ENCODE peak calls at places on chromosomes 4 and X, in nine cellular contexts. S, W, H, L, R, F, V, C and K are unnamed samples.

GRCh38 chr4:80010316-80010715 is 62.7 kb downstream of the ANTXR2 start:
- DNase-seq in F (no peak), H (no peak), W (no peak), L (no peak), C (no peak), R (no peak), S (no peak), V (no peak), K (no peak)

GRCh38 chr4:174317531-174317930 is 33.8 kb downstream of the CEP44 start:
- DNase-seq in C (no peak), F (peak), S (no peak), W (no peak), R (no peak), H (no peak), V (no peak), L (no peak), K (no peak)

GRCh38 chr4:180101348-180102083 is 2141.7 kb upstream of the TENM3 start:
- DNase-seq in W (no peak), V (no peak), L (no peak), S (no peak), C (no peak), R (no peak), H (peak), F (no peak), K (no peak)

GRCh38 chr4:84379881-84380618 is 119.0 kb downstream of the NKX6-1 start:
- DNase-seq in S (no peak), V (no peak), W (no peak), C (no peak), R (no peak), F (no peak), H (no peak), L (no peak), K (no peak)

GRCh38 chr4:26105815-26106699 is 192.0 kb downstream of the SMIM20 start:
- DNase-seq in V (no peak), F (no peak), R (no peak), C (no peak), L (no peak), S (no peak), W (no peak), H (no peak), K (no peak)

GRCh38 chr4:179663641-179664431 is 2221.6 kb upstream of the AGA start:
- DNase-seq in V (no peak), W (no peak), L (no peak), C (no peak), H (no peak), R (no peak), F (no peak), S (no peak), K (no peak)

GRCh38 chrX:70754169-70754843 is 154.2 kb downstream of the TEX11 start:
- DNase-seq in V (no peak), S (no peak), R (no peak), W (no peak), H (no peak), L (no peak), F (no peak), C (no peak), K (no peak)

GRCh38 chrX:1451251-1451675 is 1.4 kb downstream of the ASMTL start:
- DNase-seq in H (no peak), C (no peak), W (no peak), R (no peak), V (no peak), F (no peak), L (no peak), S (no peak), K (no peak)

GRCh38 chr4:105896461-105896939 is 1.2 kb downstream of the NPNT start:
- DNase-seq in F (no peak), H (no peak), V (no peak), L (no peak), C (no peak), W (no peak), R (no peak), S (peak), K (no peak)